ENCODE peak calls at places on chromosomes 1 and 21, in nine cellular contexts. Q is iPS DF 6.9; F is lung; J is IMR-90; O is CD4-positive, alpha-beta memory T cell; P is tibial nerve; C is naive thymus-derived CD4-positive, alpha-beta T cell; M is tibial artery; U is mesenchymal stem cell. Y is an unnamed sample.

GRCh38 chr1:244397086-244397485 is 54.6 kb downstream of the ADSS2 start:
- DNase-seq in F (no peak), P (no peak), C (no peak), U (no peak), M (no peak), J (no peak), Q (no peak), O (no peak), Y (no peak)

GRCh38 chr1:221230605-221231004 is 351.4 kb downstream of the HLX start:
- DNase-seq in J (peak; percentile 37), O (no peak), P (no peak), C (no peak), F (no peak), M (no peak), Q (no peak), U (peak; percentile 76), Y (no peak)

GRCh38 chr1:53025034-53025777 is 36.8 kb upstream of the PODN start:
- DNase-seq in O (no peak), C (no peak), J (peak; percentile 87), P (peak; percentile 34), M (peak; percentile 67), F (peak; percentile 37), Q (no peak), U (peak; percentile 95), Y (no peak)

GRCh38 chr1:22111620-22112019 is 31.3 kb downstream of the WNT4 start:
- DNase-seq in P (no peak), J (peak; percentile 72), O (no peak), Q (no peak), F (no peak), M (no peak), U (peak; percentile 76), C (no peak), Y (no peak)

GRCh38 chr1:220225957-220226356 is 46.3 kb downstream of the RAB3GAP2 start:
- DNase-seq in O (no peak), C (no peak), J (no peak), F (no peak), Q (no peak), P (no peak), U (no peak), M (no peak), Y (no peak)

GRCh38 chr1:18997508-18997907 is 41.0 kb upstream of the IFFO2 start:
- DNase-seq in C (no peak), M (no peak), Q (no peak), P (no peak), J (no peak), F (no peak), U (no peak), O (no peak), Y (no peak)

GRCh38 chr1:58454343-58454742 is 92.2 kb downstream of the OMA1 start:
- DNase-seq in C (no peak), P (no peak), M (no peak), F (no peak), O (no peak), U (no peak), J (no peak), Q (peak; percentile 22), Y (no peak)

GRCh38 chr1:26353976-26354820 is at the start of gene CRYBG2:
- DNase-seq in F (peak; percentile 52), J (no peak), U (no peak), C (no peak), M (no peak), O (no peak), P (no peak), Q (no peak), Y (no peak)

GRCh38 chr1:206752481-206752880 is 18.1 kb upstream of the IL19 start:
- DNase-seq in U (no peak), F (no peak), P (no peak), C (no peak), M (no peak), Q (no peak), O (no peak), J (no peak), Y (no peak)

GRCh38 chr1:31785020-31785946 is 21.1 kb upstream of the ADGRB2 start:
- DNase-seq in Q (no peak), M (no peak), J (no peak), F (no peak), P (no peak), C (no peak), O (no peak), U (no peak), Y (peak; percentile 25)

GRCh38 chr1:75159154-75159553 is 25.0 kb downstream of the LHX8 start:
- DNase-seq in Q (no peak), C (no peak), J (no peak), M (no peak), O (no peak), F (no peak), P (no peak), U (no peak), Y (no peak)
- H3K27ac ChIP-seq in Q (no peak overlapping the region), C (no peak overlapping the region), J (no peak overlapping the region), M (no peak overlapping the region), O (no peak overlapping the region), F (no peak overlapping the region), P (no peak overlapping the region), U (no peak overlapping the region), Y (no peak overlapping the region)

DNA sequence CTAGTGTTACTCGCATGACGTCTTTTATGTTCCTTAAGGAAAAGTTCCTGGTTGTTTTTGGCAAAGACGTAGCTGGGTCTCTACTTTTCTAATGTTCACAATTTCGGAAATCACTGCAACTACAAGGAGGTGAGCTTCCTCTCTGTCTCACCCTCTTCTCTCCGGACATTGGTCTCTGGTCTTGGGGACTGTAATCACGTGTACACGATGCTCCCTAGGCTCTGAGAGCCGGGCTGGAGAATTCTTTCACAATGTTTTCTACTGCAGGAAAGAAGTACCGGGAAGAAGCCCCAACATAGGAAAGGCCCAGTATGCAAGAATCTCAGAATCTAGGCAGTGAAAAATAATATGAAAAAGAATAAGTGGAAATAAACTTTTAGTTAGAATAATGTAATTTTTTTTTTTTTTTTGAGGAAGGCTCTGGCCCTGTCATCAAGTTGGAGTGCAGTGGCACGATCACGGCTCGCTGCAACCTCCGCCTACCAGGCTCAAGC is 13.5 kb upstream of the HJV start:
- DNase-seq in M (no peak), U (no peak), J (no peak), O (no peak), F (no peak), P (no peak), C (no peak), Q (no peak), Y (no peak)
- H3K4me3 ChIP-seq in M (peak overlapping the region; percentile 72), U (no peak overlapping the region), J (peak overlapping the region; percentile 18), O (no peak overlapping the region), F (no peak overlapping the region), P (peak overlapping the region; percentile 76), C (peak overlapping the region; percentile 87), Q (peak overlapping the region; percentile 3), Y (peak overlapping the region; percentile 84)

DNA sequence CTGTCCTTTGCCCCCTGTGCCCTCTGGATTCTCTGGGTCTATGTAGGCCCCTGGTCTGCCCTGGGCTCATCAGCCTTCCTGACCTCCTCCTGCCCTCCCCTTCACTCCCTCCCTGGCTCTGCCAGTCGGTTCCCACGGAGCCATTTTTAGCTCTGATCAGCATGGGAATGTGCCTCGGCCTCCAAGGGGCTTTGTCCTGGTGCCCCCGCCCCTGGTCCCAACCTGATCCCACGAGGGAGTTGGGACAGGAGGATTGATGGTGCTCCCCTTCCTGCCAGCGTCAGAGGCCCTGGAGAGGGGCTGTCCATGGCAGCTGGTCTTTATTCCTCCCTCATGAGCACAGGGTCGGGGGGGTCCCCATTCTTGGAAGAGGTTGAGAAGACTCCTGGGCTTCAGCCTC is 24.9 kb downstream of the ETNK2 start:
- DNase-seq in M (no peak), C (no peak), P (no peak), O (no peak), Q (no peak), F (no peak), U (no peak), J (no peak), Y (no peak)
- H3K27ac ChIP-seq in M (peak overlapping the region; percentile 63), C (no peak overlapping the region), P (peak overlapping the region; percentile 73), O (no peak overlapping the region), Q (no peak overlapping the region), F (no peak overlapping the region), U (no peak overlapping the region), J (no peak overlapping the region), Y (peak overlapping the region; percentile 43)

GRCh38 chr1:60911980-60912692 is 170.2 kb upstream of the NFIA start:
- DNase-seq in J (no peak), U (no peak), P (no peak), O (no peak), C (no peak), F (no peak), M (peak; percentile 54), Q (peak; percentile 35), Y (no peak)

GRCh38 chr1:60914982-60915381 is 167.4 kb upstream of the NFIA start:
- DNase-seq in P (no peak), O (no peak), C (no peak), Q (no peak), J (no peak), F (no peak), U (no peak), M (no peak), Y (no peak)

GRCh38 chr1:60916178-60916577 is 166.2 kb upstream of the NFIA start:
- DNase-seq in F (no peak), P (no peak), C (no peak), J (no peak), M (no peak), U (no peak), Q (no peak), O (no peak), Y (no peak)

GRCh38 chr1:60915441-60915840 is 166.9 kb upstream of the NFIA start:
- DNase-seq in U (no peak), J (no peak), P (no peak), M (no peak), C (no peak), O (no peak), Q (no peak), F (no peak), Y (no peak)

GRCh38 chr1:60913039-60913438 is 169.3 kb upstream of the NFIA start:
- DNase-seq in J (no peak), C (no peak), O (no peak), M (no peak), Q (no peak), P (no peak), U (no peak), F (no peak), Y (no peak)
- H3K4me3 ChIP-seq in J (no peak overlapping the region), C (no peak overlapping the region), O (no peak overlapping the region), M (no peak overlapping the region), Q (no peak overlapping the region), P (no peak overlapping the region), U (no peak overlapping the region), F (no peak overlapping the region), Y (no peak overlapping the region)

GRCh38 chr21:25997788-25998611 is 172.6 kb downstream of the APP start:
- DNase-seq in M (no peak), Q (peak; percentile 60), C (no peak), O (no peak), F (no peak), J (no peak), U (no peak), P (no peak), Y (peak; percentile 12)
- H3K27ac ChIP-seq in M (no peak overlapping the region), Q (no peak overlapping the region), C (no peak overlapping the region), O (no peak overlapping the region), F (no peak overlapping the region), J (no peak overlapping the region), U (no peak overlapping the region), P (peak overlapping the region; percentile 38), Y (peak overlapping the region; percentile 97)

DNA sequence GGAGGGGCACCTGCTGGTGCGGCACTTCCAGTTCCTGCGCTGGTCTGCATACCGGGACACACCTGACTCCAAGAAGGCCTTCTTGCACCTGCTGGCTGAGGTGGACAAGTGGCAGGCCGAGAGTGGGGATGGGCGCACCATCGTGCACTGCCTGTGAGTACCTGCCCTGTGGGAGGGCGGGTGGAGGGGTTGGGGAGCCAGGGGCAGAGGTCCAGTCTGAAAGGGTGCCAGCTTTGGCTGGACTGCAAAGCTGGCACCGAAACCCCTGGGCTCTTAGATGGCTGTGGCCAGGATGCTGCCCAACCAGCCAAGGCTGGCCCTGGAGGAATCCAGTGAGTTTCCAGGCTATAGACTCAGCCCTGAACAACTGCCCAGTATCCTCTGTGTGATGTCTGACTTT is 87.3 kb downstream of the PTPRU start:
- DNase-seq in U (no peak), M (no peak), F (no peak), C (no peak), Q (no peak), J (no peak), O (no peak), P (no peak), Y (peak; percentile 41)
- H3K4me3 ChIP-seq in U (no peak overlapping the region), M (no peak overlapping the region), F (no peak overlapping the region), C (no peak overlapping the region), Q (no peak overlapping the region), J (no peak overlapping the region), O (no peak overlapping the region), P (no peak overlapping the region), Y (no peak overlapping the region)